ENCODE peak calls at places on chromosome 7, in eight cellular contexts. P is NCI-H774; R is EL; H is stimulated activated CD4-positive, alpha-beta T cell treated with anti-CD3 and anti-CD28 coated beads, TNF-alpha, amount 100 ng/mL, for 4 hours; I is omental fat pad; X is posterior cingulate gyrus; Y is H9; O is gastrocnemius medialis. G is an unnamed sample.

GRCh38 chr7:17713584-17713983 is 226.7 kb downstream of the SNX13 start:
- DNase-seq in Y (no peak), R (no peak), H (no peak), I (no peak), P (no peak), O (no peak), X (no peak), G (no peak)

GRCh38 chr7:101517304-101517703 is 111.8 kb downstream of the MYL10 start:
- DNase-seq in R (no peak), P (no peak), O (no peak), I (no peak), X (no peak), H (no peak), Y (no peak), G (no peak)

GRCh38 chr7:139648617-139648932 is 125.1 kb downstream of the CLEC2L start:
- DNase-seq in H (no peak), P (no peak), I (no peak), O (no peak), X (peak), Y (no peak), R (no peak), G (no peak)

GRCh38 chr7:140653319-140654108 is 12.9 kb upstream of the DENND2A start:
- DNase-seq in R (peak), X (peak), Y (peak), H (no peak), I (no peak), P (peak), O (peak), G (peak)

GRCh38 chr7:72275412-72276070 is 136.6 kb downstream of the CALN1 start:
- DNase-seq in I (no peak), R (no peak), O (no peak), Y (no peak), H (no peak), P (no peak), X (no peak), G (no peak)

GRCh38 chr7:110595694-110596093 is 495.2 kb upstream of the LRRN3 start:
- DNase-seq in O (no peak), Y (no peak), I (no peak), H (no peak), X (no peak), P (no peak), R (no peak), G (no peak)

GRCh38 chr7:121494531-121494930 is 98.4 kb upstream of the FAM3C start:
- DNase-seq in I (no peak), H (no peak), R (no peak), X (no peak), Y (no peak), O (no peak), P (no peak), G (no peak)

GRCh38 chr7:1852781-1853618 is 182.9 kb downstream of the ELFN1 start:
- DNase-seq in I (no peak), R (no peak), X (peak), O (peak), Y (no peak), H (no peak), P (no peak), G (no peak)